ENCODE peak calls at places on chromosome 21, in nine cellular contexts. One of them, this sample, is unnamed.

GRCh38 chr21:31804008-31804394 is 68.8 kb upstream of the HUNK start:
- DNase-seq in PC-3: no peak
- DNase-seq in body of pancreas: no peak
- DNase-seq in stomach: no peak
- DNase-seq in IMR-90: no peak
- DNase-seq in AG10803: no peak
- DNase-seq in AG04450: no peak
- DNase-seq in PC-9: no peak
- DNase-seq in left lung: no peak
- DNase-seq in this sample: no peak

GRCh38 chr21:16954787-16955186 is 558.1 kb upstream of the CXADR start:
- DNase-seq in PC-3: no peak
- DNase-seq in body of pancreas: no peak
- DNase-seq in stomach: no peak
- DNase-seq in IMR-90: no peak
- DNase-seq in AG10803: no peak
- DNase-seq in AG04450: no peak
- DNase-seq in PC-9: no peak
- DNase-seq in left lung: no peak
- DNase-seq in this sample: no peak

GRCh38 chr21:34885125-34885524 is 164.0 kb downstream of the RUNX1 start:
- DNase-seq in PC-3: peak
- DNase-seq in body of pancreas: no peak
- DNase-seq in stomach: no peak
- DNase-seq in IMR-90: no peak
- DNase-seq in AG10803: no peak
- DNase-seq in AG04450: no peak
- DNase-seq in PC-9: no peak
- DNase-seq in left lung: no peak
- DNase-seq in this sample: no peak

GRCh38 chr21:32914424-32915070 is 111.2 kb upstream of the OLIG2 start:
- DNase-seq in PC-3: no peak
- DNase-seq in body of pancreas: no peak
- DNase-seq in stomach: no peak
- DNase-seq in IMR-90: no peak
- DNase-seq in AG10803: no peak
- DNase-seq in AG04450: no peak
- DNase-seq in PC-9: no peak
- DNase-seq in left lung: no peak
- DNase-seq in this sample: no peak

GRCh38 chr21:14985306-14985705 is 79.5 kb downstream of the NRIP1 start:
- DNase-seq in PC-3: no peak
- DNase-seq in body of pancreas: no peak
- DNase-seq in stomach: no peak
- DNase-seq in IMR-90: no peak
- DNase-seq in AG10803: no peak
- DNase-seq in AG04450: no peak
- DNase-seq in PC-9: no peak
- DNase-seq in left lung: no peak
- DNase-seq in this sample: no peak

GRCh38 chr21:35599164-35599563 is 461.2 kb downstream of the SETD4 start:
- DNase-seq in PC-3: no peak
- DNase-seq in body of pancreas: peak
- DNase-seq in stomach: no peak
- DNase-seq in IMR-90: no peak
- DNase-seq in AG10803: no peak
- DNase-seq in AG04450: no peak
- DNase-seq in PC-9: no peak
- DNase-seq in left lung: no peak
- DNase-seq in this sample: no peak

GRCh38 chr21:31072486-31072885 is 34.2 kb upstream of the KRTAP19-8 start:
- DNase-seq in PC-3: no peak
- DNase-seq in body of pancreas: no peak
- DNase-seq in stomach: no peak
- DNase-seq in IMR-90: no peak
- DNase-seq in AG10803: no peak
- DNase-seq in AG04450: no peak
- DNase-seq in PC-9: no peak
- DNase-seq in left lung: no peak
- DNase-seq in this sample: no peak

GRCh38 chr21:34576043-34576466 is 38.9 kb downstream of the RCAN1 start:
- DNase-seq in PC-3: no peak
- DNase-seq in body of pancreas: no peak
- DNase-seq in stomach: no peak
- DNase-seq in IMR-90: peak
- DNase-seq in AG10803: peak
- DNase-seq in AG04450: no peak
- DNase-seq in PC-9: no peak
- DNase-seq in left lung: no peak
- DNase-seq in this sample: no peak

DNA sequence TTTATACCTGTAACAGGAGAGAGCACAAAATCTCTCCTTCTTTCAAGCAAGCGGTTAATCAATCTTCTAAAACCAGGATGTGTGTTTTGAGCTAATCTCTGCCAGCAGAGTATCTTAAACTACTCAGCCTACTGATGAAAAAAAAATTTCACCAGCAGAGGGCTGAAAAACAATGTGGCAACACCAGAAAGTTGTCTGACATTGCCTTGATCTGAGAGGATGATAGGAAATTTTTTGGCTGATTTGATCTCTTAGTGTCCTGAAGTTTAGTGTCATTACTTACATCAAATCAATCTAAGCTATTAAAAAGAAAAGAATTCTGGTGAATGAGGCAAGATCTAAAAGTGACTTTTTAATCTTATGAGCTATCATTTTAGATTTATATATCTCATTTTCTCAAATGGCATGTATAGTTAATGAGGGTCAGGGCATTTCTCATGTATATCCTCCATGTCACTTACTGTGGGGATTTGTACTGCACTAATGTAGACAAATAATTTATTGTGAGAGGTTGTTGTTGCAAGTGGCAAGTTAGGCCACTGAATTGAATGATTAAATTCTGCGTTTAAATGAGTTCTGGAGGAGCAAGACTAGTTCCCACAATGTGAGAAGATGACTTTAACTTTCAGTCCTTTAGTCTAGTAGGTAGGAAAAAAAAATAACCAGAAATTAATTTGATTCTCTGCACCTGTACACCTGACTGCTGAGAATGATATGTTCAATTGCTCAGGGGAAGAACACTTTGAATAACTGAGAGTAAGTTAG is 10.8 kb downstream of the ADAMTS1 start:
- DNase-seq in PC-3: peak
- DNase-seq in body of pancreas: no peak
- DNase-seq in stomach: no peak
- DNase-seq in IMR-90: peak
- DNase-seq in AG10803: peak
- DNase-seq in AG04450: no peak
- DNase-seq in PC-9: no peak
- DNase-seq in left lung: no peak
- DNase-seq in this sample: no peak
- H3K4me3 ChIP-seq in PC-3: no peak
- H3K4me3 ChIP-seq in body of pancreas: no peak
- H3K4me3 ChIP-seq in stomach: no peak
- H3K4me3 ChIP-seq in IMR-90: no peak
- H3K4me3 ChIP-seq in AG10803: no peak
- H3K4me3 ChIP-seq in AG04450: no peak
- H3K4me3 ChIP-seq in PC-9: no peak
- H3K4me3 ChIP-seq in left lung: no peak
- H3K4me3 ChIP-seq in this sample: no peak

GRCh38 chr21:21373969-21374368 is 375.8 kb downstream of the NCAM2 start:
- DNase-seq in PC-3: no peak
- DNase-seq in body of pancreas: no peak
- DNase-seq in stomach: no peak
- DNase-seq in IMR-90: no peak
- DNase-seq in AG10803: peak
- DNase-seq in AG04450: no peak
- DNase-seq in PC-9: no peak
- DNase-seq in left lung: no peak
- DNase-seq in this sample: no peak
- TF ChIP-seq CTCF in PC-3: peak
- TF ChIP-seq CTCF in body of pancreas: no peak
- TF ChIP-seq CTCF in stomach: no peak
- TF ChIP-seq CTCF in IMR-90: peak
- TF ChIP-seq CTCF in AG10803: peak
- TF ChIP-seq CTCF in AG04450: peak
- TF ChIP-seq CTCF in PC-9: peak
- TF ChIP-seq CTCF in left lung: no peak
- TF ChIP-seq CTCF in this sample: no peak

DNA sequence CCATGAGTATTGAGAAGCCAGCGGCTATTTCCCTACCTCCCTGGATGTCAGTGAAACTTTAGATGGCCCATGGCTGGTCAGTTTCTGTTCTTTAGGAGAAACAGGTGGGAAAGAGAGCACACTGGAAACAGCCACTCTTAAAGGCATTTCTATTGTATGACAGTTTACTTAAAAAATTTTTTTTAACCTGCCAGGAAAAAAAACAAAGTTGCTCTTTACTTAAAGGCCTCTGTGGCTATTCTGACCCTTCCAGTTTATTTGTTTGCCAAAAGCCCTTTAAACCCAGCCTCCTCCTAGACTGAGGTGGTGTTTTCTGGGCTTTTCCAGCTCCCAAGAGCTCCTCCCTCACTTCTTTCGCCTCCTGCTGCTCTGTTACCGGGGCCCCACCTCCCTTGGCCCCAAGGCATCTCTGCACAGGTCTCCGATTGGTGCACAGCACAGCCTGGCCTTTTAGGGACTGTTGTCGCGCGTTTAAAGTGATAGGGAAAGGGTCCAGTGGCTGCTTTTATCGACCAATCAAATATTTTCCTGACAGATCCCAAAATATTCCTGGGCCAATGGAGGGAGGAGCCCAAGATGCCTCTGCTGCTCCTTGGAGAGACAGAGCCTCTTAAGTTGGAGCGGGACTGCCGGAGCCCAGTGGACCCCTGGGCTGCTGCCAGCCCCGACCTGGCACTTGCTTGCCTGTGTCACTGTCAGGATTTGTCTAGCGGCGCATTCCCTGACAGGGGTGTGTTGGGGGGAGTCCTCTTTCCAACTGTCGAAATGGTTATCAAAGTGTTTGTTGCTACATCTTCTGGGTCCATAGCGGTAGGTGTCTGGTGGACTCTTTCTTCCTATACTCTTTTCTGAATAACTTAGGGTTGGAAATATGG is at the start of gene SH3BGR:
- DNase-seq in PC-3: peak
- DNase-seq in body of pancreas: peak
- DNase-seq in stomach: no peak
- DNase-seq in IMR-90: no peak
- DNase-seq in AG10803: peak
- DNase-seq in AG04450: no peak
- DNase-seq in PC-9: peak
- DNase-seq in left lung: peak
- DNase-seq in this sample: no peak
- H3K4me3 ChIP-seq in PC-3: no peak
- H3K4me3 ChIP-seq in body of pancreas: no peak
- H3K4me3 ChIP-seq in stomach: peak
- H3K4me3 ChIP-seq in IMR-90: no peak
- H3K4me3 ChIP-seq in AG10803: peak
- H3K4me3 ChIP-seq in AG04450: no peak
- H3K4me3 ChIP-seq in PC-9: no peak
- H3K4me3 ChIP-seq in left lung: peak
- H3K4me3 ChIP-seq in this sample: no peak

GRCh38 chr21:40386301-40386911 is 460.6 kb downstream of the DSCAM start:
- DNase-seq in PC-3: peak
- DNase-seq in body of pancreas: peak
- DNase-seq in stomach: peak
- DNase-seq in IMR-90: no peak
- DNase-seq in AG10803: no peak
- DNase-seq in AG04450: no peak
- DNase-seq in PC-9: peak
- DNase-seq in left lung: peak
- DNase-seq in this sample: no peak
- TF ChIP-seq CTCF in PC-3: peak
- TF ChIP-seq CTCF in body of pancreas: peak
- TF ChIP-seq CTCF in stomach: no peak
- TF ChIP-seq CTCF in IMR-90: peak
- TF ChIP-seq CTCF in AG10803: peak
- TF ChIP-seq CTCF in AG04450: peak
- TF ChIP-seq CTCF in PC-9: peak
- TF ChIP-seq CTCF in left lung: peak
- TF ChIP-seq CTCF in this sample: no peak

DNA sequence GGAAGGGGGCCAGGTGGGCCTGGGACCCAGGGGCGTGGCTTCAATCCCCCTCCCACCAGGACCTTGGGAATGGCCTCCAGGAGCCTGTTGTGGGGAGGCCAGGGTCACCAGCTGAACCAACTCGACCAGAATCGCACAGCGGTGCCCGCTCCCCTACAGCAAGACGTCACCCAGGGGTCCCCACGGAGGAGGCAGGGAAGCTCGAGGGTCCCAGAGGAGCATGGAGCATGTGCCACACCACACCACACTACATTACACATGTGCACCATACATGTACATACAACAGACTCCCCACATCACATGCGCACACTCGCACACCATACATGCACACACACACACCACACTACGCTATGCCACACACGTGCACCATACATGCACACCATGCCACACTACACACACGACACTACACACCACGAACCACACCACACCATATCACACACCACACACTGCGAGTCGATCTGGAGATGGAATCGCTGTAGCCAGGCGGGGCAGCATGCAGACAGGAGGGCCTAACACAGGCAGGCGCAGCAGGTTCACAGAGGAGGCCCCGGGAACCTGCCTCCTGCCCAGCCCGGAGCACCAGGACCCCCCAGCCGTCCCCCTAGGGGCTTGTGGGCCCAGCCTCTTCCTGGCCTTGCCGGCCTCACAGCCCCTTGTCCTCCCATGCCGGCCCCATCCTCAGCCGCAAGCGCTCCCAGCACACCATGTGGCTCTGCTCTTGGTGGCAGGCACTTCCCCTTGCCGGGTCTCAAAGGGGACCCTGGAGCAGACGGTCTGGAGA is 596 bp downstream of the ITGB2 start:
- DNase-seq in PC-3: no peak
- DNase-seq in body of pancreas: no peak
- DNase-seq in stomach: no peak
- DNase-seq in IMR-90: no peak
- DNase-seq in AG10803: no peak
- DNase-seq in AG04450: no peak
- DNase-seq in PC-9: no peak
- DNase-seq in left lung: no peak
- DNase-seq in this sample: no peak
- H3K4me3 ChIP-seq in PC-3: no peak
- H3K4me3 ChIP-seq in body of pancreas: no peak
- H3K4me3 ChIP-seq in stomach: peak
- H3K4me3 ChIP-seq in IMR-90: no peak
- H3K4me3 ChIP-seq in AG10803: no peak
- H3K4me3 ChIP-seq in AG04450: no peak
- H3K4me3 ChIP-seq in PC-9: no peak
- H3K4me3 ChIP-seq in left lung: peak
- H3K4me3 ChIP-seq in this sample: peak

DNA sequence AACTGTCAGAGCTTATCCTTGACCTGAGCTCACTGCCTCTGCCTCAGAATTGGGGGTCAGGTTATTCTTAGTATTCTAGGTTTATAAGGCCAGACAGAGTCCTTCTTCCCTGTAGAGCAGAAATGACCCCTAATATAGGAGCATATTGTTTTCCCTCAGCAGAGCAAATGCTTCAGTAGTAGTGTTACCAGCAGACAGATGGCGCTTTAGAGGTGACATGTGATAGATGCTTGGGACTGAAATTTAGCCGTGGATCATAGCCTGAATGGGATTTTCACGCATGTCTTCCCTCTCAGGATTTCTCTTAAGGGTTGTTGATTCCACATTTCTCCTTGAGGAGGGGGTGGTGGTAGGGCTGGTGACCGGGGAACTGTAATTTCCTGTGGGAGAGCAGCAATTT is 24.5 kb downstream of the ADARB1 start:
- DNase-seq in PC-3: peak
- DNase-seq in body of pancreas: no peak
- DNase-seq in stomach: no peak
- DNase-seq in IMR-90: no peak
- DNase-seq in AG10803: no peak
- DNase-seq in AG04450: no peak
- DNase-seq in PC-9: no peak
- DNase-seq in left lung: no peak
- DNase-seq in this sample: no peak
- TF ChIP-seq CTCF in PC-3: peak
- TF ChIP-seq CTCF in body of pancreas: no peak
- TF ChIP-seq CTCF in stomach: no peak
- TF ChIP-seq CTCF in IMR-90: peak
- TF ChIP-seq CTCF in AG10803: peak
- TF ChIP-seq CTCF in AG04450: peak
- TF ChIP-seq CTCF in PC-9: peak
- TF ChIP-seq CTCF in left lung: no peak
- TF ChIP-seq CTCF in this sample: peak

This sample was measured in GM12864.